ENCODE peak calls at places on chromosomes 12 and 14, in six cellular contexts. One of them, this sample, is unnamed. For H3K4me1, the result is how much of the 10 kb centered on the place peaks cover.

GRCh38 chr14:33692762-33693161 is 258.1 kb downstream of the EGLN3 start:
- DNase-seq in CD8-positive, alpha-beta memory T cell: no peak
- DNase-seq in mucosa of descending colon: no peak
- DNase-seq in aorta: no peak
- DNase-seq in GM12878: no peak
- DNase-seq in body of pancreas: no peak
- DNase-seq in this sample: no peak

GRCh38 chr14:50067723-50068495 is 48.5 kb downstream of the VCPKMT start:
- DNase-seq in CD8-positive, alpha-beta memory T cell: no peak
- DNase-seq in mucosa of descending colon: no peak
- DNase-seq in aorta: no peak
- DNase-seq in GM12878: no peak
- DNase-seq in body of pancreas: peak
- DNase-seq in this sample: no peak

GRCh38 chr12:9735601-9736000 is 2.7 kb upstream of the CLECL1 start:
- DNase-seq in CD8-positive, alpha-beta memory T cell: no peak
- DNase-seq in mucosa of descending colon: no peak
- DNase-seq in aorta: no peak
- DNase-seq in GM12878: no peak
- DNase-seq in body of pancreas: no peak
- DNase-seq in this sample: no peak

GRCh38 chr12:3752741-3753486 is at the start of gene CRACR2A:
- DNase-seq in CD8-positive, alpha-beta memory T cell: peak
- DNase-seq in mucosa of descending colon: peak
- DNase-seq in aorta: peak
- DNase-seq in GM12878: peak
- DNase-seq in body of pancreas: peak
- DNase-seq in this sample: no peak

GRCh38 chr12:85865905-85866304 is 8.2 kb upstream of the NTS start:
- DNase-seq in CD8-positive, alpha-beta memory T cell: no peak
- DNase-seq in mucosa of descending colon: no peak
- DNase-seq in aorta: no peak
- DNase-seq in GM12878: no peak
- DNase-seq in body of pancreas: no peak
- DNase-seq in this sample: no peak

GRCh38 chr12:131205534-131205933 is 251.8 kb downstream of the ADGRD1 start:
- DNase-seq in CD8-positive, alpha-beta memory T cell: no peak
- DNase-seq in mucosa of descending colon: no peak
- DNase-seq in aorta: peak
- DNase-seq in GM12878: no peak
- DNase-seq in body of pancreas: peak
- DNase-seq in this sample: no peak

GRCh38 chr14:50599700-50600444 is 39.9 kb downstream of the ATL1 start:
- DNase-seq in CD8-positive, alpha-beta memory T cell: no peak
- DNase-seq in mucosa of descending colon: no peak
- DNase-seq in aorta: no peak
- DNase-seq in GM12878: no peak
- DNase-seq in body of pancreas: no peak
- DNase-seq in this sample: peak

GRCh38 chr14:22319526-22320352 is 269.3 kb downstream of the DAD1 start:
- DNase-seq in CD8-positive, alpha-beta memory T cell: no peak
- DNase-seq in mucosa of descending colon: no peak
- DNase-seq in aorta: no peak
- DNase-seq in GM12878: peak
- DNase-seq in body of pancreas: peak
- DNase-seq in this sample: no peak

GRCh38 chr12:49693931-49694439 is 13.2 kb downstream of the FMNL3 start:
- DNase-seq in CD8-positive, alpha-beta memory T cell: no peak
- DNase-seq in mucosa of descending colon: no peak
- DNase-seq in aorta: no peak
- DNase-seq in GM12878: no peak
- DNase-seq in body of pancreas: no peak
- DNase-seq in this sample: no peak

GRCh38 chr14:69610020-69610858 is 1.2 kb upstream of the SUSD6 start:
- DNase-seq in CD8-positive, alpha-beta memory T cell: no peak
- DNase-seq in mucosa of descending colon: no peak
- DNase-seq in aorta: no peak
- DNase-seq in GM12878: no peak
- DNase-seq in body of pancreas: no peak
- DNase-seq in this sample: no peak

GRCh38 chr12:110367209-110367864 is 36.2 kb downstream of the ANAPC7 start:
- DNase-seq in CD8-positive, alpha-beta memory T cell: no peak
- DNase-seq in mucosa of descending colon: no peak
- DNase-seq in aorta: peak
- DNase-seq in GM12878: no peak
- DNase-seq in body of pancreas: no peak
- DNase-seq in this sample: no peak

GRCh38 chr14:99101826-99102461 is 170.1 kb downstream of the BCL11B start:
- DNase-seq in CD8-positive, alpha-beta memory T cell: no peak
- DNase-seq in mucosa of descending colon: no peak
- DNase-seq in aorta: no peak
- DNase-seq in GM12878: no peak
- DNase-seq in body of pancreas: no peak
- DNase-seq in this sample: no peak

GRCh38 chr12:30753761-30754382 is 879 bp downstream of the CAPRIN2 start:
- DNase-seq in CD8-positive, alpha-beta memory T cell: no peak
- DNase-seq in mucosa of descending colon: no peak
- DNase-seq in aorta: no peak
- DNase-seq in GM12878: no peak
- DNase-seq in body of pancreas: no peak
- DNase-seq in this sample: peak

GRCh38 chr12:90801776-90802175 is 153.2 kb downstream of the CCER1 start:
- DNase-seq in CD8-positive, alpha-beta memory T cell: no peak
- DNase-seq in mucosa of descending colon: no peak
- DNase-seq in aorta: no peak
- DNase-seq in GM12878: no peak
- DNase-seq in body of pancreas: no peak
- DNase-seq in this sample: no peak

GRCh38 chr12:94792690-94793089 is 142.3 kb upstream of the TMCC3 start:
- DNase-seq in CD8-positive, alpha-beta memory T cell: no peak
- DNase-seq in mucosa of descending colon: no peak
- DNase-seq in aorta: no peak
- DNase-seq in GM12878: no peak
- DNase-seq in body of pancreas: no peak
- DNase-seq in this sample: no peak

GRCh38 chr12:103698752-103699540 is 111.9 kb downstream of the STAB2 start:
- DNase-seq in CD8-positive, alpha-beta memory T cell: no peak
- DNase-seq in mucosa of descending colon: no peak
- DNase-seq in aorta: no peak
- DNase-seq in GM12878: peak
- DNase-seq in body of pancreas: no peak
- DNase-seq in this sample: no peak

GRCh38 chr12:67873355-67873754 is 115.9 kb upstream of the IFNG-AS1 start:
- DNase-seq in CD8-positive, alpha-beta memory T cell: no peak
- DNase-seq in mucosa of descending colon: no peak
- DNase-seq in aorta: no peak
- DNase-seq in GM12878: no peak
- DNase-seq in body of pancreas: no peak
- DNase-seq in this sample: no peak

GRCh38 chr14:59583755-59584154 is 7.1 kb upstream of the CCDC175 start:
- DNase-seq in CD8-positive, alpha-beta memory T cell: no peak
- DNase-seq in mucosa of descending colon: no peak
- DNase-seq in aorta: no peak
- DNase-seq in GM12878: no peak
- DNase-seq in body of pancreas: no peak
- DNase-seq in this sample: no peak

GRCh38 chr14:91153360-91153759 is 39.5 kb downstream of the DGLUCY start:
- DNase-seq in CD8-positive, alpha-beta memory T cell: no peak
- DNase-seq in mucosa of descending colon: peak
- DNase-seq in aorta: no peak
- DNase-seq in GM12878: no peak
- DNase-seq in body of pancreas: no peak
- DNase-seq in this sample: no peak

GRCh38 chr14:80213602-80214001 is 2.3 kb upstream of the DIO2 start:
- DNase-seq in CD8-positive, alpha-beta memory T cell: no peak
- DNase-seq in mucosa of descending colon: no peak
- DNase-seq in aorta: no peak
- DNase-seq in GM12878: no peak
- DNase-seq in body of pancreas: peak
- DNase-seq in this sample: no peak

GRCh38 chr12:109153711-109154434 is 37.5 kb downstream of the ACACB start:
- DNase-seq in CD8-positive, alpha-beta memory T cell: no peak
- DNase-seq in mucosa of descending colon: peak
- DNase-seq in aorta: no peak
- DNase-seq in GM12878: no peak
- DNase-seq in body of pancreas: peak
- DNase-seq in this sample: no peak

GRCh38 chr14:63287661-63288483 is 30.9 kb downstream of the GPHB5 start:
- DNase-seq in CD8-positive, alpha-beta memory T cell: no peak
- DNase-seq in mucosa of descending colon: no peak
- DNase-seq in aorta: no peak
- DNase-seq in GM12878: no peak
- DNase-seq in body of pancreas: no peak
- DNase-seq in this sample: no peak

GRCh38 chr12:101829639-101830390 is 944 bp downstream of the GNPTAB start:
- DNase-seq in CD8-positive, alpha-beta memory T cell: no peak
- DNase-seq in mucosa of descending colon: no peak
- DNase-seq in aorta: no peak
- DNase-seq in GM12878: no peak
- DNase-seq in body of pancreas: peak
- DNase-seq in this sample: no peak

GRCh38 chr12:6899837-6900519 is 4.6 kb upstream of the LRRC23 start:
- DNase-seq in CD8-positive, alpha-beta memory T cell: no peak
- DNase-seq in mucosa of descending colon: peak
- DNase-seq in aorta: no peak
- DNase-seq in GM12878: no peak
- DNase-seq in body of pancreas: peak
- DNase-seq in this sample: no peak

GRCh38 chr14:91918159-91918883 is 29.2 kb downstream of the FBLN5 start:
- DNase-seq in CD8-positive, alpha-beta memory T cell: no peak
- DNase-seq in mucosa of descending colon: no peak
- DNase-seq in aorta: no peak
- DNase-seq in GM12878: no peak
- DNase-seq in body of pancreas: no peak
- DNase-seq in this sample: no peak

GRCh38 chr12:88960213-88960878 is 380.1 kb upstream of the KITLG start:
- DNase-seq in CD8-positive, alpha-beta memory T cell: no peak
- DNase-seq in mucosa of descending colon: no peak
- DNase-seq in aorta: no peak
- DNase-seq in GM12878: no peak
- DNase-seq in body of pancreas: no peak
- DNase-seq in this sample: no peak

GRCh38 chr14:44204061-44204815 is 302.8 kb downstream of the FSCB start:
- DNase-seq in CD8-positive, alpha-beta memory T cell: no peak
- DNase-seq in mucosa of descending colon: no peak
- DNase-seq in aorta: no peak
- DNase-seq in GM12878: no peak
- DNase-seq in body of pancreas: no peak
- DNase-seq in this sample: no peak

GRCh38 chr14:91755560-91755959 is 23.7 kb upstream of the CATSPERB start:
- DNase-seq in CD8-positive, alpha-beta memory T cell: no peak
- DNase-seq in mucosa of descending colon: no peak
- DNase-seq in aorta: no peak
- DNase-seq in GM12878: no peak
- DNase-seq in body of pancreas: no peak
- DNase-seq in this sample: no peak

GRCh38 chr14:31592619-31593018 is 31.4 kb downstream of the NUBPL start:
- DNase-seq in CD8-positive, alpha-beta memory T cell: no peak
- DNase-seq in mucosa of descending colon: no peak
- DNase-seq in aorta: no peak
- DNase-seq in GM12878: no peak
- DNase-seq in body of pancreas: no peak
- DNase-seq in this sample: no peak

GRCh38 chr14:74977164-74977900 is 21.9 kb upstream of the PGF start:
- DNase-seq in CD8-positive, alpha-beta memory T cell: no peak
- DNase-seq in mucosa of descending colon: no peak
- DNase-seq in aorta: peak
- DNase-seq in GM12878: no peak
- DNase-seq in body of pancreas: no peak
- DNase-seq in this sample: no peak
- H3K4me1 ChIP-seq in CD8-positive, alpha-beta memory T cell: under half
- H3K4me1 ChIP-seq in mucosa of descending colon: under half
- H3K4me1 ChIP-seq in aorta: under half
- H3K4me1 ChIP-seq in GM12878: under half
- H3K4me1 ChIP-seq in body of pancreas: under half
- H3K4me1 ChIP-seq in this sample: under half

GRCh38 chr12:40211185-40211584 is 13.6 kb upstream of the LRRK2 start:
- DNase-seq in CD8-positive, alpha-beta memory T cell: no peak
- DNase-seq in mucosa of descending colon: no peak
- DNase-seq in aorta: no peak
- DNase-seq in GM12878: no peak
- DNase-seq in body of pancreas: no peak
- DNase-seq in this sample: no peak

GRCh38 chr12:40209886-40210285 is 14.9 kb upstream of the LRRK2 start:
- DNase-seq in CD8-positive, alpha-beta memory T cell: no peak
- DNase-seq in mucosa of descending colon: no peak
- DNase-seq in aorta: no peak
- DNase-seq in GM12878: no peak
- DNase-seq in body of pancreas: no peak
- DNase-seq in this sample: no peak

GRCh38 chr12:40215977-40216376 is 8.8 kb upstream of the LRRK2 start:
- DNase-seq in CD8-positive, alpha-beta memory T cell: no peak
- DNase-seq in mucosa of descending colon: no peak
- DNase-seq in aorta: no peak
- DNase-seq in GM12878: no peak
- DNase-seq in body of pancreas: no peak
- DNase-seq in this sample: no peak

GRCh38 chr12:40208707-40209106 is 16.1 kb upstream of the LRRK2 start:
- DNase-seq in CD8-positive, alpha-beta memory T cell: no peak
- DNase-seq in mucosa of descending colon: no peak
- DNase-seq in aorta: no peak
- DNase-seq in GM12878: no peak
- DNase-seq in body of pancreas: no peak
- DNase-seq in this sample: no peak

DNA sequence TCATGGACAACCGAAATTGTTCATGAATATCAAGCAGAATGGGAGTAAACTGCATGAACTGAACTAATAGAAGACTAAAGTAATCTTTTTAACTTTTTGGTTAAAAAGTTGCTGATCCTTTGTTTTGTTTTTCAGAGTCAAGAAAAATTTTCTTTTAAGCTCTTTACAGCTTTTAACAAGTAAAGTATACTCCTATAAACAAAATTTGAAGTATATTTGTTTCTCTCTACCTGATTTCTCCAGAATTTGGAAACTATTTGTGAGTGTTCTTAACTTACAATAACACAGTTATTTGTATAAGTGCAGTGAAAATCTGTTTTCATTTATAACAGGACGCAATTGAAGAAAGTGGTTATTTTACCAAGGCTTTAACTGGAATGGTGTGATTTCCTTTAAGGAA is 12.2 kb upstream of the LRRK2 start:
- DNase-seq in CD8-positive, alpha-beta memory T cell: no peak
- DNase-seq in mucosa of descending colon: no peak
- DNase-seq in aorta: no peak
- DNase-seq in GM12878: no peak
- DNase-seq in body of pancreas: no peak
- DNase-seq in this sample: no peak
- H3K4me1 ChIP-seq in CD8-positive, alpha-beta memory T cell: under half
- H3K4me1 ChIP-seq in mucosa of descending colon: under half
- H3K4me1 ChIP-seq in aorta: under half
- H3K4me1 ChIP-seq in GM12878: under half
- H3K4me1 ChIP-seq in body of pancreas: under half
- H3K4me1 ChIP-seq in this sample: under half

GRCh38 chr14:68392393-68393085 is 400.3 kb downstream of the ZFP36L1 start:
- DNase-seq in CD8-positive, alpha-beta memory T cell: no peak
- DNase-seq in mucosa of descending colon: peak
- DNase-seq in aorta: no peak
- DNase-seq in GM12878: no peak
- DNase-seq in body of pancreas: peak
- DNase-seq in this sample: no peak
- H3K4me1 ChIP-seq in CD8-positive, alpha-beta memory T cell: under half
- H3K4me1 ChIP-seq in mucosa of descending colon: under half
- H3K4me1 ChIP-seq in aorta: under half
- H3K4me1 ChIP-seq in GM12878: under half
- H3K4me1 ChIP-seq in body of pancreas: under half
- H3K4me1 ChIP-seq in this sample: under half

GRCh38 chr14:73757876-73758391 is 43.8 kb upstream of the PNMA1 start:
- DNase-seq in CD8-positive, alpha-beta memory T cell: no peak
- DNase-seq in mucosa of descending colon: peak
- DNase-seq in aorta: no peak
- DNase-seq in GM12878: no peak
- DNase-seq in body of pancreas: no peak
- DNase-seq in this sample: no peak
- H3K4me1 ChIP-seq in CD8-positive, alpha-beta memory T cell: half or more
- H3K4me1 ChIP-seq in mucosa of descending colon: half or more
- H3K4me1 ChIP-seq in aorta: under half
- H3K4me1 ChIP-seq in GM12878: half or more
- H3K4me1 ChIP-seq in body of pancreas: half or more
- H3K4me1 ChIP-seq in this sample: half or more